ENCODE peak calls at places on chromosome X, in six cellular contexts. Z, C, B, J, P and M are unnamed samples.
A peak's percentile ranks its signal among the peaks of the same experiment; 100 is the strongest.

GRCh38 chrX:123859409-123859827 is 435 bp upstream of the XIAP start:
- DNase-seq in P (peak; percentile 68), C (no peak), Z (peak; percentile 76), B (peak; percentile 21), J (peak; percentile 79), M (no peak)

GRCh38 chrX:105634180-105634579 is 188.2 kb upstream of the NRK start:
- DNase-seq in P (no peak), B (no peak), C (no peak), J (no peak), Z (no peak), M (no peak)

GRCh38 chrX:8003147-8003883 is 76.1 kb upstream of the PNPLA4 start:
- DNase-seq in P (no peak), B (no peak), C (no peak), Z (no peak), J (no peak), M (no peak)

GRCh38 chrX:133475521-133475920 is 60.2 kb upstream of the GPC4 start:
- DNase-seq in B (no peak), J (no peak), C (no peak), P (no peak), Z (no peak), M (no peak)

GRCh38 chrX:34612036-34612435 is 45.0 kb downstream of the TMEM47 start:
- DNase-seq in Z (no peak), B (no peak), P (no peak), C (no peak), J (no peak), M (no peak)

GRCh38 chrX:120426599-120426998 is 42.5 kb downstream of the LAMP2 start:
- DNase-seq in B (no peak), J (no peak), P (no peak), C (no peak), Z (no peak), M (no peak)

GRCh38 chrX:134676440-134676839 is 18.2 kb upstream of the PLAC1 start:
- DNase-seq in Z (no peak), J (no peak), P (no peak), B (no peak), C (no peak), M (no peak)

GRCh38 chrX:48533165-48533564 is 6.3 kb upstream of the TBC1D25 start:
- DNase-seq in B (no peak), P (no peak), C (no peak), Z (no peak), J (no peak), M (no peak)

GRCh38 chrX:20506739-20507138 is 240.0 kb upstream of the RPS6KA3 start:
- DNase-seq in P (no peak), B (no peak), C (no peak), Z (no peak), J (no peak), M (no peak)

GRCh38 chrX:19772306-19772705 is 115.1 kb downstream of the SH3KBP1 start:
- DNase-seq in C (no peak), B (no peak), Z (no peak), J (no peak), P (no peak), M (no peak)

GRCh38 chrX:154459843-154460242 is 1.8 kb downstream of the PLXNA3 start:
- DNase-seq in B (no peak), P (no peak), Z (no peak), C (no peak), J (no peak), M (no peak)

GRCh38 chrX:107562482-107562881 is 65.8 kb upstream of the PRPS1 start:
- DNase-seq in J (no peak), P (no peak), Z (no peak), B (no peak), C (no peak), M (no peak)

GRCh38 chrX:67544281-67544680 is 460 bp downstream of the AR start:
- DNase-seq in B (no peak), J (no peak), C (no peak), Z (peak; percentile 30), P (no peak), M (no peak)

GRCh38 chrX:123835661-123836371 is 24.0 kb upstream of the XIAP start:
- DNase-seq in Z (no peak), B (no peak), P (no peak), J (peak; percentile 26), C (no peak), M (no peak)

GRCh38 chrX:35380808-35381700 is 417.1 kb upstream of the MAGEB16 start:
- DNase-seq in P (no peak), B (peak; percentile 23), J (no peak), Z (no peak), C (peak; percentile 0), M (no peak)

GRCh38 chrX:11172413-11172812 is 61.3 kb downstream of the HCCS start:
- DNase-seq in B (no peak), P (no peak), C (no peak), Z (no peak), J (no peak), M (no peak)

GRCh38 chrX:79095441-79096338 is 48.8 kb upstream of the GPR174 start:
- DNase-seq in P (no peak), B (no peak), J (no peak), Z (no peak), C (no peak), M (no peak)

GRCh38 chrX:153958605-153959004 is 13.0 kb downstream of the HCFC1 start:
- DNase-seq in P (no peak), B (no peak), C (no peak), J (no peak), Z (no peak), M (no peak)

GRCh38 chrX:75154871-75155270 is 1.2 kb downstream of the ABCB7 start:
- DNase-seq in P (no peak), J (no peak), C (no peak), B (no peak), Z (no peak), M (no peak)

GRCh38 chrX:140172401-140172800 is 207.1 kb upstream of the CXorf66 start:
- DNase-seq in J (no peak), B (no peak), C (no peak), Z (no peak), P (no peak), M (no peak)

GRCh38 chrX:154313147-154313546 is 17.6 kb downstream of the TKTL1 start:
- DNase-seq in P (no peak), C (no peak), B (no peak), J (no peak), Z (no peak), M (no peak)

GRCh38 chrX:80174925-80175574 is 160.5 kb downstream of the TBX22 start:
- DNase-seq in B (no peak), Z (peak; percentile 43), C (no peak), P (no peak), J (no peak), M (no peak)

GRCh38 chrX:141405878-141406492 is 163.7 kb upstream of the SPANXC start:
- DNase-seq in P (no peak), B (no peak), J (no peak), C (no peak), Z (no peak), M (no peak)

GRCh38 chrX:24561121-24561520 is 86.0 kb downstream of the PCYT1B start:
- DNase-seq in J (no peak), Z (no peak), B (no peak), C (no peak), P (no peak), M (no peak)

GRCh38 chrX:153876112-153876491 is 9.9 kb downstream of the L1CAM start:
- DNase-seq in P (no peak), Z (no peak), J (no peak), C (no peak), B (no peak), M (peak; percentile 25)

GRCh38 chrX:131812847-131813825 is 210.0 kb upstream of the STK26 start:
- DNase-seq in Z (peak; percentile 76), B (peak; percentile 92), P (peak; percentile 75), C (no peak), J (peak; percentile 82), M (peak; percentile 86)

GRCh38 chrX:65581661-65582339 is 47.2 kb upstream of the LAS1L start:
- DNase-seq in J (peak; percentile 70), P (peak; percentile 69), B (no peak), C (peak; percentile 26), Z (peak; percentile 65), M (no peak)

GRCh38 chrX:75547137-75547536 is 24.3 kb upstream of the ZDHHC15 start:
- DNase-seq in P (no peak), B (no peak), C (no peak), Z (no peak), J (no peak), M (no peak)

DNA sequence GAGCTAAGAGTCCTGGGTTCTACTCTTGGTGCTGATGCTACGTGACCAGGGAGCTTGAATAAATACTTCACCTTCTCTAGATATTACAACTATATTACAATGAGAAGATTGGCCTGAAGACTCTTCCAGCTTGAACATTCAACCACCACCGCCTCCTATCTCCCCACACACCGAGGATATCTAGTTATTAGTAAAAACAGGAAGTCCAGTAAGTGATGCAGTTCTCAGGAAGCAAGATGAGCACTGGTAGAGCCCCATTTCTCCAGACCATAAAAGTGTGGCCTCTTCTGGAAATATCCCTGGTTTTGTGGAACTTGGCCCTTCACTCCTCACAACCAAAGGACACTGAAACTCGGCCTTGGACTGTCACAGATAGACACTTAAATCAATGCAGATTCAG is 18.5 kb downstream of the PJA1 start:
- DNase-seq in J (no peak), C (no peak), B (no peak), P (no peak), Z (no peak), M (no peak)
- TF ChIP-seq POLR2AphosphoS5 in J (no peak), C (no peak), B (no peak), P (no peak), Z (no peak), M (no peak)

DNA sequence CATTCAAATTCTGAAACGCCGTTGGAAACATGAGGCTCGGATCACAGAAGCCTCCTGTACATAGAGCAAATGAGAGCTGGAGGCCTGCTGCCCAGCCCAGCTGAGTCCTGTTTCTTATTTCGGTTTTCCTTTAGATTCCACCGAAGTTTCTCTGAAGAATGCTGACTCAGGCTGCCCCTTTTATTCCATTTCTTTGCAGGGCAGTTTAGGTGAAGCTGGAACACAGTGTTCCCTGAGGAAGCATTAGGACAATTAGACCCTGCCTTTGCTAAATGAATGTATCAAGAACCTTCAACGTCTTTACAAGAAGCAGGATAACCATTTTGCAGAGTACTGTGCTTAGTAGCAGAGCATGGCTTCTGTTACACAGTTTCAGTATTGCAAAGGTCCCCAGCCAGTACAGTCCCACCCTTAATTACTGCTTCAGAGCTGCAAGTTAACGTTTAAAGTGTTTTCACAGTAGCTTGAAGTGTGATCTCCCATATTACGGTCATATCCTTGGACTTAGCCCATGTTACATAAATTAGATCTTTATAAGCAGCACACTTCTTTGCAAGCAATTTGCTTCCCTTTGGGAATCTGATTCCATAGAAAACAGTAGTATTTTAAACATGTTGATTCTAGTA is 117.0 kb downstream of the TBL1X start:
- DNase-seq in P (no peak), C (no peak), Z (no peak), B (no peak), J (no peak), M (no peak)
- TF ChIP-seq EP300 in P (no peak), C (no peak), Z (no peak), B (no peak), J (no peak), M (no peak)

GRCh38 chrX:150361070-150361776 is 1.9 kb upstream of the MAMLD1 start:
- DNase-seq in C (no peak), J (peak; percentile 22), P (no peak), B (no peak), Z (no peak), M (no peak)
- H3K4me3 ChIP-seq in C (no peak overlapping the region), J (no peak overlapping the region), P (peak overlapping the region; percentile 44), B (no peak overlapping the region), Z (peak overlapping the region; percentile 57), M (peak overlapping the region; percentile 64)

DNA sequence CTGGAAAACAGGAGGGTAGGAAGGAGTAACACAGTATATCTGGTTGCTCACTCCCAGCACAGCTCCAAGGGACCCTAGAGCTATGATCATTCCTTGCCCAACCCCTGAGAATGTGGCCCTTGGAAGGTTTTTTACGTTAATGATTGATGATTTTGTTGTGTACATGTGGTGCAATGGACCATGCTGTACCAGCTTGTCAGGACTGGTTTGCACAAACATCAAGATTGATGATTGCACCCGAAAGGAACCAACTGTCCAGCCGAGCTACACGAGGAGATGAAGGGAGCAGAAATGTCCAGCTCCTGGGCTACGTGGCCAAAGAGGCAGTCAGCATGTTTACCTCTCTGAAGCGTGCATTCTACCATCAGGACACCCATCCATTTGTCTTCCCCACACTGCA is 83.2 kb upstream of the USP9X start:
- DNase-seq in J (no peak), B (no peak), P (no peak), Z (no peak), C (peak; percentile 64), M (no peak)
- TF ChIP-seq POLR2AphosphoS5 in J (no peak), B (no peak), P (no peak), Z (peak; percentile 25), C (no peak), M (no peak)